ENCODE peak calls at places on chromosomes 4 and X, in seven cellular contexts. Q is fibroblast of pulmonary artery, B is endodermal cell, L is IMR-90, G is Calu3, K is tibial nerve, M is mesothelial cell of epicardium. H is an unnamed sample.

GRCh38 chrX:46991664-46992063 is 79.4 kb downstream of the JADE3 start:
- DNase-seq in Q (no peak), B (peak), L (no peak), G (no peak), K (no peak), M (no peak), H (no peak)

GRCh38 chr4:10584042-10584441 is 100.5 kb downstream of the CLNK start:
- DNase-seq in Q (peak), B (no peak), L (peak), G (peak), K (no peak), M (no peak), H (no peak)

GRCh38 chr4:84319124-84319523 is 180.0 kb downstream of the NKX6-1 start:
- DNase-seq in Q (peak), B (no peak), L (peak), G (no peak), K (peak), M (no peak), H (no peak)

GRCh38 chr4:140254656-140255299 is 100.8 kb upstream of the MAML3 start:
- DNase-seq in Q (no peak), B (no peak), L (no peak), G (no peak), K (no peak), M (no peak), H (no peak)

GRCh38 chr4:57443308-57444243 is 333.4 kb upstream of the IGFBP7 start:
- DNase-seq in Q (no peak), B (no peak), L (no peak), G (no peak), K (no peak), M (no peak), H (no peak)

GRCh38 chrX:48531359-48531954 is 8.1 kb upstream of the TBC1D25 start:
- DNase-seq in Q (peak), B (no peak), L (peak), G (peak), K (no peak), M (no peak), H (no peak)

GRCh38 chr4:6701371-6701770 is 7.7 kb downstream of the S100P start:
- DNase-seq in Q (no peak), B (peak), L (no peak), G (no peak), K (no peak), M (no peak), H (no peak)

GRCh38 chrX:136021903-136022302 is 36.7 kb downstream of the SLC9A6 start:
- DNase-seq in Q (peak), B (no peak), L (no peak), G (no peak), K (no peak), M (no peak), H (no peak)

GRCh38 chr4:103091601-103092223 is 7.9 kb downstream of the BDH2 start:
- DNase-seq in Q (peak), B (peak), L (peak), G (peak), K (no peak), M (no peak), H (peak)

GRCh38 chr4:1026115-1026514 is 14.7 kb downstream of the FGFRL1 start:
- DNase-seq in Q (peak), B (peak), L (peak), G (peak), K (no peak), M (no peak), H (peak)

GRCh38 chrX:68249401-68249831 is 183.9 kb downstream of the OPHN1 start:
- DNase-seq in Q (peak), B (no peak), L (no peak), G (no peak), K (peak), M (no peak), H (no peak)

GRCh38 chrX:71292669-71293379 is 8.7 kb upstream of the ITGB1BP2 start:
- DNase-seq in Q (peak), B (no peak), L (peak), G (no peak), K (no peak), M (no peak), H (no peak)

GRCh38 chrX:84441143-84441542 is 61.1 kb downstream of the HDX start:
- DNase-seq in Q (peak), B (no peak), L (peak), G (no peak), K (no peak), M (no peak), H (no peak)

GRCh38 chrX:101347859-101348451 is 587 bp downstream of the TIMM8A start:
- DNase-seq in Q (peak), B (no peak), L (peak), G (no peak), K (no peak), M (no peak), H (no peak)

GRCh38 chr4:180059216-180059881 is 2183.9 kb upstream of the TENM3 start:
- DNase-seq in Q (no peak), B (peak), L (no peak), G (no peak), K (no peak), M (peak), H (no peak)

GRCh38 chrX:85244411-85245210 is 820 bp downstream of the ZNF711 start:
- DNase-seq in Q (peak), B (peak), L (peak), G (peak), K (no peak), M (peak), H (no peak)

DNA sequence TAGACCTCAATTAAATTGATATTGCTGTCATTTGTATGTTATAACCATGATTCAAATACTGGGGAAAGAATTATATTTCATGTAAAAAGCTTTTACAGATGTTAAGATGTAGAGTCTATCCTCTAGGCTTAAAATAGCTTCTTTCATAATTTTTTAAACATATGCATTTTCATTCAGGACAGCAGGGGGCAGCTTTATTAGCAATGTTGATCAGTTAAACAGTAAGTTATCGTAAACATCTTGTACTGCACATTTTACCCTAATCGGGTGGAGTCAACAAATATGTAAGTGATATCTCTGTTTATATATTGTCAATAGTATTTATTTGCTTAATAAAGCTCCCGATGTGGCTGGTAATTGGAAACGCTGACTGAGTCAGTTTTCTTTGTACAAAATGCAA is 142.5 kb upstream of the MED14 start:
- DNase-seq in Q (peak), B (no peak), L (peak), G (peak), K (no peak), M (no peak), H (no peak)
- TF ChIP-seq CTCF in Q (peak), B (no peak), L (peak), G (peak), K (no peak), M (peak), H (peak)

GRCh38 chrX:131366387-131366786 is 77.3 kb upstream of the IGSF1 start:
- DNase-seq in Q (no peak), B (no peak), L (no peak), G (no peak), K (no peak), M (no peak), H (no peak)
- TF ChIP-seq CTCF in Q (no peak), B (peak), L (no peak), G (no peak), K (no peak), M (no peak), H (no peak)

DNA sequence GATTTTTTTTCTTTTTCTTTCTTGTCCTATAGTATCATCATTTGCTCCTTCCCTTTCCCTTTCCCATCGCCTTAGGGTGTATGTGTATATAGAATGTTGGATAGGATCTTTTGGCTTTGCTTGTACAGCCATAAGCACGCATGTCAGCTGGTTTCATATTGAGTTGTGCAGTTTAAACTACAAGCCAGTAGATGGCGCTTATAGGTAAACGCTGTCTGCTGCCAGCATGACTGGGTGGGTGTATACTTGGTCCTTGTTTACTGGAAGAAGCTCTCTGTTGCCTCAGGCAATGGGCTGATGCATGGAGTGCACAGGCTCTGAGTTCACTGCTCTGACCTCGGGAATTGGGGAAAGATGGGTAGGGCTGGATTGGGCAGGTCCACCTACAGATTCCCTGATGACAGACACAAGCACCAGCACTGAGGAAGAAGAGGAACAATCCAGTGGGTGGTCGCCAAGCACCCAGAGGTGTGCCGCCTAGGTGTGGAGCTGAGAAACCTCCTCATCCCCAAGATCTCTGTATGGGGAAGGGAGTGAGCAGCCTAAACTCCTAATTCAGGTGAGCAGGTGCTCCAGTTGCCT is 831.5 kb downstream of the STIM2 start:
- DNase-seq in Q (peak), B (peak), L (peak), G (peak), K (no peak), M (no peak), H (no peak)
- TF ChIP-seq CTCF in Q (peak), B (peak), L (peak), G (no peak), K (peak), M (no peak), H (no peak)

GRCh38 chr4:95838192-95838591 is 1.7 kb upstream of the PDHA2 start:
- DNase-seq in Q (no peak), B (peak), L (no peak), G (no peak), K (no peak), M (no peak), H (no peak)
- TF ChIP-seq CTCF in Q (no peak), B (no peak), L (no peak), G (no peak), K (no peak), M (no peak), H (no peak)